ENCODE peak calls at places on chromosomes 2 and 18, in seven cellular contexts. L is thoracic aorta; A is fibroblast of pulmonary artery; M is activated CD4-positive, alpha-beta T cell treated with anti-CD3 and anti-CD28 coated beads for 24 hours; B is stimulated activated CD8-positive, alpha-beta memory T cell treated with anti-CD3 and anti-CD28 coated beads, Interleukin-12 subunit alpha, Interleukin-12 subunit beta, amount 100 ng/mL, for 4 hours; X is posterior cingulate gyrus; R is heart left ventricle. Q is an unnamed sample.

GRCh38 chr18:524496-524895 is 24.0 kb upstream of the COLEC12 start:
- DNase-seq in L (no peak), A (peak), M (no peak), B (no peak), X (no peak), R (no peak), Q (no peak)

GRCh38 chr18:12290086-12290485 is 18.0 kb upstream of the TUBB6 start:
- DNase-seq in L (no peak), A (no peak), M (no peak), B (no peak), X (no peak), R (no peak), Q (no peak)

GRCh38 chr2:9136997-9137819 is 69.4 kb upstream of the ASAP2 start:
- DNase-seq in L (no peak), A (no peak), M (no peak), B (no peak), X (no peak), R (no peak), Q (no peak)

GRCh38 chr2:162074937-162075688 is 1.1 kb upstream of the DPP4 start:
- DNase-seq in L (no peak), A (no peak), M (no peak), B (no peak), X (no peak), R (no peak), Q (no peak)

GRCh38 chr2:82182270-82182669 is 1877.7 kb upstream of the LRRTM1 start:
- DNase-seq in L (no peak), A (no peak), M (no peak), B (no peak), X (no peak), R (no peak), Q (no peak)

GRCh38 chr2:110858135-110858737 is 125.9 kb downstream of the ACOXL start:
- DNase-seq in L (no peak), A (no peak), M (peak), B (peak), X (no peak), R (no peak), Q (peak)

GRCh38 chr2:20231632-20232031 is 6.7 kb upstream of the SDC1 start:
- DNase-seq in L (no peak), A (no peak), M (no peak), B (no peak), X (no peak), R (no peak), Q (no peak)

GRCh38 chr2:232372231-232373208 is 6.0 kb upstream of the ALPP start:
- DNase-seq in L (no peak), A (peak), M (no peak), B (no peak), X (peak), R (no peak), Q (no peak)

GRCh38 chr2:32289165-32290054 is 11.7 kb downstream of the YIPF4 start:
- DNase-seq in L (no peak), A (peak), M (no peak), B (no peak), X (no peak), R (no peak), Q (peak)

GRCh38 chr2:119286661-119287060 is 63.0 kb downstream of the STEAP3 start:
- DNase-seq in L (no peak), A (no peak), M (no peak), B (no peak), X (no peak), R (no peak), Q (no peak)

GRCh38 chr2:187093771-187094412 is 244.9 kb upstream of the ZSWIM2 start:
- DNase-seq in L (no peak), A (no peak), M (no peak), B (no peak), X (no peak), R (no peak), Q (no peak)

GRCh38 chr2:129444417-129445150 is 534.9 kb upstream of the RAB6C start:
- DNase-seq in L (no peak), A (no peak), M (no peak), B (no peak), X (no peak), R (no peak), Q (no peak)

Q was measured in dermis microvascular lymphatic vessel endothelial cell.